ENCODE peak calls at places on chromosome 15, in ten cellular contexts. One of them, this sample, is unnamed.

GRCh38 chr15:84681822-84682221 is 23.8 kb upstream of the NMB start:
- DNase-seq in stimulated activated CD8-positive, alpha-beta memory T cell treated with anti-CD3 and anti-CD28 coated beads, Interleukin-7, amount 100 ng/mL, for 48 hours: no peak
- DNase-seq in effector memory CD8-positive, alpha-beta T cell: no peak
- DNase-seq in fibroblast of the aortic adventitia: no peak
- DNase-seq in stimulated activated CD4-positive, alpha-beta T cell treated with anti-CD3 and anti-CD28 coated beads, Interleukin-15, amount 100 ng/mL, for 48 hours: peak; percentile 26
- DNase-seq in Daoy: no peak
- DNase-seq in HepG2: no peak
- DNase-seq in HTR-8/SVneo: no peak
- DNase-seq in A549: no peak
- DNase-seq in COR-L47: no peak
- DNase-seq in this sample: no peak

GRCh38 chr15:87631093-87631492 is 625.4 kb downstream of the NTRK3 start:
- DNase-seq in stimulated activated CD8-positive, alpha-beta memory T cell treated with anti-CD3 and anti-CD28 coated beads, Interleukin-7, amount 100 ng/mL, for 48 hours: no peak
- DNase-seq in effector memory CD8-positive, alpha-beta T cell: no peak
- DNase-seq in fibroblast of the aortic adventitia: no peak
- DNase-seq in stimulated activated CD4-positive, alpha-beta T cell treated with anti-CD3 and anti-CD28 coated beads, Interleukin-15, amount 100 ng/mL, for 48 hours: no peak
- DNase-seq in Daoy: no peak
- DNase-seq in HepG2: no peak
- DNase-seq in HTR-8/SVneo: no peak
- DNase-seq in A549: no peak
- DNase-seq in COR-L47: no peak
- DNase-seq in this sample: no peak

GRCh38 chr15:60507596-60508424 is 28.9 kb upstream of the ICE2 start:
- DNase-seq in stimulated activated CD8-positive, alpha-beta memory T cell treated with anti-CD3 and anti-CD28 coated beads, Interleukin-7, amount 100 ng/mL, for 48 hours: no peak
- DNase-seq in effector memory CD8-positive, alpha-beta T cell: peak; percentile 46
- DNase-seq in fibroblast of the aortic adventitia: peak; percentile 84
- DNase-seq in stimulated activated CD4-positive, alpha-beta T cell treated with anti-CD3 and anti-CD28 coated beads, Interleukin-15, amount 100 ng/mL, for 48 hours: peak; percentile 40
- DNase-seq in Daoy: peak; percentile 61
- DNase-seq in HepG2: peak; percentile 43
- DNase-seq in HTR-8/SVneo: peak; percentile 56
- DNase-seq in A549: peak; percentile 75
- DNase-seq in COR-L47: peak; percentile 46
- DNase-seq in this sample: peak; percentile 79

GRCh38 chr15:42553549-42553948 is 4.9 kb downstream of the HAUS2 start:
- DNase-seq in stimulated activated CD8-positive, alpha-beta memory T cell treated with anti-CD3 and anti-CD28 coated beads, Interleukin-7, amount 100 ng/mL, for 48 hours: no peak
- DNase-seq in effector memory CD8-positive, alpha-beta T cell: no peak
- DNase-seq in fibroblast of the aortic adventitia: no peak
- DNase-seq in stimulated activated CD4-positive, alpha-beta T cell treated with anti-CD3 and anti-CD28 coated beads, Interleukin-15, amount 100 ng/mL, for 48 hours: no peak
- DNase-seq in Daoy: no peak
- DNase-seq in HepG2: no peak
- DNase-seq in HTR-8/SVneo: no peak
- DNase-seq in A549: no peak
- DNase-seq in COR-L47: no peak
- DNase-seq in this sample: no peak

GRCh38 chr15:100171411-100171810 is 170.4 kb downstream of the ADAMTS17 start:
- DNase-seq in stimulated activated CD8-positive, alpha-beta memory T cell treated with anti-CD3 and anti-CD28 coated beads, Interleukin-7, amount 100 ng/mL, for 48 hours: no peak
- DNase-seq in effector memory CD8-positive, alpha-beta T cell: no peak
- DNase-seq in fibroblast of the aortic adventitia: no peak
- DNase-seq in stimulated activated CD4-positive, alpha-beta T cell treated with anti-CD3 and anti-CD28 coated beads, Interleukin-15, amount 100 ng/mL, for 48 hours: no peak
- DNase-seq in Daoy: no peak
- DNase-seq in HepG2: no peak
- DNase-seq in HTR-8/SVneo: no peak
- DNase-seq in A549: no peak
- DNase-seq in COR-L47: no peak
- DNase-seq in this sample: no peak

GRCh38 chr15:63523306-63523990 is 19.1 kb downstream of the USP3 start:
- DNase-seq in stimulated activated CD8-positive, alpha-beta memory T cell treated with anti-CD3 and anti-CD28 coated beads, Interleukin-7, amount 100 ng/mL, for 48 hours: no peak
- DNase-seq in effector memory CD8-positive, alpha-beta T cell: no peak
- DNase-seq in fibroblast of the aortic adventitia: peak; percentile 43
- DNase-seq in stimulated activated CD4-positive, alpha-beta T cell treated with anti-CD3 and anti-CD28 coated beads, Interleukin-15, amount 100 ng/mL, for 48 hours: no peak
- DNase-seq in Daoy: no peak
- DNase-seq in HepG2: no peak
- DNase-seq in HTR-8/SVneo: no peak
- DNase-seq in A549: no peak
- DNase-seq in COR-L47: no peak
- DNase-seq in this sample: no peak

GRCh38 chr15:63362196-63362595 is 19.4 kb downstream of the CA12 start:
- DNase-seq in stimulated activated CD8-positive, alpha-beta memory T cell treated with anti-CD3 and anti-CD28 coated beads, Interleukin-7, amount 100 ng/mL, for 48 hours: no peak
- DNase-seq in effector memory CD8-positive, alpha-beta T cell: no peak
- DNase-seq in fibroblast of the aortic adventitia: peak; percentile 51
- DNase-seq in stimulated activated CD4-positive, alpha-beta T cell treated with anti-CD3 and anti-CD28 coated beads, Interleukin-15, amount 100 ng/mL, for 48 hours: no peak
- DNase-seq in Daoy: no peak
- DNase-seq in HepG2: no peak
- DNase-seq in HTR-8/SVneo: no peak
- DNase-seq in A549: no peak
- DNase-seq in COR-L47: peak; percentile 27
- DNase-seq in this sample: no peak

GRCh38 chr15:80958818-80959495 is 30.7 kb downstream of the MESD start:
- DNase-seq in stimulated activated CD8-positive, alpha-beta memory T cell treated with anti-CD3 and anti-CD28 coated beads, Interleukin-7, amount 100 ng/mL, for 48 hours: no peak
- DNase-seq in effector memory CD8-positive, alpha-beta T cell: no peak
- DNase-seq in fibroblast of the aortic adventitia: peak; percentile 29
- DNase-seq in stimulated activated CD4-positive, alpha-beta T cell treated with anti-CD3 and anti-CD28 coated beads, Interleukin-15, amount 100 ng/mL, for 48 hours: no peak
- DNase-seq in Daoy: no peak
- DNase-seq in HepG2: no peak
- DNase-seq in HTR-8/SVneo: no peak
- DNase-seq in A549: no peak
- DNase-seq in COR-L47: no peak
- DNase-seq in this sample: no peak

GRCh38 chr15:84659904-84660781 is 2.1 kb upstream of the NMB start:
- DNase-seq in stimulated activated CD8-positive, alpha-beta memory T cell treated with anti-CD3 and anti-CD28 coated beads, Interleukin-7, amount 100 ng/mL, for 48 hours: no peak
- DNase-seq in effector memory CD8-positive, alpha-beta T cell: no peak
- DNase-seq in fibroblast of the aortic adventitia: no peak
- DNase-seq in stimulated activated CD4-positive, alpha-beta T cell treated with anti-CD3 and anti-CD28 coated beads, Interleukin-15, amount 100 ng/mL, for 48 hours: no peak
- DNase-seq in Daoy: no peak
- DNase-seq in HepG2: no peak
- DNase-seq in HTR-8/SVneo: no peak
- DNase-seq in A549: no peak
- DNase-seq in COR-L47: no peak
- DNase-seq in this sample: peak; percentile 20

GRCh38 chr15:88917764-88918163 is 4.6 kb upstream of the MFGE8 start:
- DNase-seq in stimulated activated CD8-positive, alpha-beta memory T cell treated with anti-CD3 and anti-CD28 coated beads, Interleukin-7, amount 100 ng/mL, for 48 hours: no peak
- DNase-seq in effector memory CD8-positive, alpha-beta T cell: no peak
- DNase-seq in fibroblast of the aortic adventitia: no peak
- DNase-seq in stimulated activated CD4-positive, alpha-beta T cell treated with anti-CD3 and anti-CD28 coated beads, Interleukin-15, amount 100 ng/mL, for 48 hours: no peak
- DNase-seq in Daoy: no peak
- DNase-seq in HepG2: no peak
- DNase-seq in HTR-8/SVneo: no peak
- DNase-seq in A549: no peak
- DNase-seq in COR-L47: no peak
- DNase-seq in this sample: no peak

GRCh38 chr15:60721706-60722105 is 242.8 kb upstream of the ICE2 start:
- DNase-seq in stimulated activated CD8-positive, alpha-beta memory T cell treated with anti-CD3 and anti-CD28 coated beads, Interleukin-7, amount 100 ng/mL, for 48 hours: no peak
- DNase-seq in effector memory CD8-positive, alpha-beta T cell: no peak
- DNase-seq in fibroblast of the aortic adventitia: peak; percentile 17
- DNase-seq in stimulated activated CD4-positive, alpha-beta T cell treated with anti-CD3 and anti-CD28 coated beads, Interleukin-15, amount 100 ng/mL, for 48 hours: no peak
- DNase-seq in Daoy: peak; percentile 51
- DNase-seq in HepG2: no peak
- DNase-seq in HTR-8/SVneo: no peak
- DNase-seq in A549: no peak
- DNase-seq in COR-L47: no peak
- DNase-seq in this sample: no peak

GRCh38 chr15:59247364-59247763 is 40.7 kb downstream of the LDHAL6B start:
- DNase-seq in stimulated activated CD8-positive, alpha-beta memory T cell treated with anti-CD3 and anti-CD28 coated beads, Interleukin-7, amount 100 ng/mL, for 48 hours: no peak
- DNase-seq in effector memory CD8-positive, alpha-beta T cell: peak; percentile 46
- DNase-seq in fibroblast of the aortic adventitia: peak; percentile 87
- DNase-seq in stimulated activated CD4-positive, alpha-beta T cell treated with anti-CD3 and anti-CD28 coated beads, Interleukin-15, amount 100 ng/mL, for 48 hours: peak; percentile 34
- DNase-seq in Daoy: peak; percentile 53
- DNase-seq in HepG2: peak; percentile 74
- DNase-seq in HTR-8/SVneo: peak; percentile 70
- DNase-seq in A549: peak; percentile 73
- DNase-seq in COR-L47: peak; percentile 56
- DNase-seq in this sample: peak; percentile 50

GRCh38 chr15:92819312-92820232 is 80.6 kb upstream of the CHD2 start:
- DNase-seq in stimulated activated CD8-positive, alpha-beta memory T cell treated with anti-CD3 and anti-CD28 coated beads, Interleukin-7, amount 100 ng/mL, for 48 hours: no peak
- DNase-seq in effector memory CD8-positive, alpha-beta T cell: no peak
- DNase-seq in fibroblast of the aortic adventitia: no peak
- DNase-seq in stimulated activated CD4-positive, alpha-beta T cell treated with anti-CD3 and anti-CD28 coated beads, Interleukin-15, amount 100 ng/mL, for 48 hours: no peak
- DNase-seq in Daoy: no peak
- DNase-seq in HepG2: no peak
- DNase-seq in HTR-8/SVneo: no peak
- DNase-seq in A549: no peak
- DNase-seq in COR-L47: no peak
- DNase-seq in this sample: peak; percentile 75

GRCh38 chr15:70327328-70328136 is 229.8 kb upstream of the TLE3 start:
- DNase-seq in stimulated activated CD8-positive, alpha-beta memory T cell treated with anti-CD3 and anti-CD28 coated beads, Interleukin-7, amount 100 ng/mL, for 48 hours: no peak
- DNase-seq in effector memory CD8-positive, alpha-beta T cell: no peak
- DNase-seq in fibroblast of the aortic adventitia: peak; percentile 95
- DNase-seq in stimulated activated CD4-positive, alpha-beta T cell treated with anti-CD3 and anti-CD28 coated beads, Interleukin-15, amount 100 ng/mL, for 48 hours: no peak
- DNase-seq in Daoy: peak; percentile 51
- DNase-seq in HepG2: no peak
- DNase-seq in HTR-8/SVneo: peak; percentile 55
- DNase-seq in A549: no peak
- DNase-seq in COR-L47: no peak
- DNase-seq in this sample: peak; percentile 40

GRCh38 chr15:90674476-90674875 is 42.7 kb upstream of the BLM start:
- DNase-seq in stimulated activated CD8-positive, alpha-beta memory T cell treated with anti-CD3 and anti-CD28 coated beads, Interleukin-7, amount 100 ng/mL, for 48 hours: no peak
- DNase-seq in effector memory CD8-positive, alpha-beta T cell: no peak
- DNase-seq in fibroblast of the aortic adventitia: no peak
- DNase-seq in stimulated activated CD4-positive, alpha-beta T cell treated with anti-CD3 and anti-CD28 coated beads, Interleukin-15, amount 100 ng/mL, for 48 hours: no peak
- DNase-seq in Daoy: peak; percentile 59
- DNase-seq in HepG2: no peak
- DNase-seq in HTR-8/SVneo: no peak
- DNase-seq in A549: no peak
- DNase-seq in COR-L47: no peak
- DNase-seq in this sample: peak; percentile 55

GRCh38 chr15:27707216-27707710 is 391.9 kb downstream of the OCA2 start:
- DNase-seq in stimulated activated CD8-positive, alpha-beta memory T cell treated with anti-CD3 and anti-CD28 coated beads, Interleukin-7, amount 100 ng/mL, for 48 hours: no peak
- DNase-seq in effector memory CD8-positive, alpha-beta T cell: no peak
- DNase-seq in fibroblast of the aortic adventitia: no peak
- DNase-seq in stimulated activated CD4-positive, alpha-beta T cell treated with anti-CD3 and anti-CD28 coated beads, Interleukin-15, amount 100 ng/mL, for 48 hours: no peak
- DNase-seq in Daoy: no peak
- DNase-seq in HepG2: no peak
- DNase-seq in HTR-8/SVneo: no peak
- DNase-seq in A549: no peak
- DNase-seq in COR-L47: peak; percentile 31
- DNase-seq in this sample: peak; percentile 16

GRCh38 chr15:71189723-71190122 is 74.5 kb downstream of the THSD4 start:
- DNase-seq in stimulated activated CD8-positive, alpha-beta memory T cell treated with anti-CD3 and anti-CD28 coated beads, Interleukin-7, amount 100 ng/mL, for 48 hours: no peak
- DNase-seq in effector memory CD8-positive, alpha-beta T cell: no peak
- DNase-seq in fibroblast of the aortic adventitia: no peak
- DNase-seq in stimulated activated CD4-positive, alpha-beta T cell treated with anti-CD3 and anti-CD28 coated beads, Interleukin-15, amount 100 ng/mL, for 48 hours: no peak
- DNase-seq in Daoy: no peak
- DNase-seq in HepG2: no peak
- DNase-seq in HTR-8/SVneo: no peak
- DNase-seq in A549: no peak
- DNase-seq in COR-L47: no peak
- DNase-seq in this sample: no peak

GRCh38 chr15:27485265-27485664 is 514.3 kb downstream of the GABRG3 start:
- DNase-seq in stimulated activated CD8-positive, alpha-beta memory T cell treated with anti-CD3 and anti-CD28 coated beads, Interleukin-7, amount 100 ng/mL, for 48 hours: no peak
- DNase-seq in effector memory CD8-positive, alpha-beta T cell: no peak
- DNase-seq in fibroblast of the aortic adventitia: no peak
- DNase-seq in stimulated activated CD4-positive, alpha-beta T cell treated with anti-CD3 and anti-CD28 coated beads, Interleukin-15, amount 100 ng/mL, for 48 hours: no peak
- DNase-seq in Daoy: no peak
- DNase-seq in HepG2: no peak
- DNase-seq in HTR-8/SVneo: no peak
- DNase-seq in A549: no peak
- DNase-seq in COR-L47: no peak
- DNase-seq in this sample: no peak

GRCh38 chr15:63118854-63119253 is 2.8 kb upstream of the LACTB start:
- DNase-seq in stimulated activated CD8-positive, alpha-beta memory T cell treated with anti-CD3 and anti-CD28 coated beads, Interleukin-7, amount 100 ng/mL, for 48 hours: no peak
- DNase-seq in effector memory CD8-positive, alpha-beta T cell: no peak
- DNase-seq in fibroblast of the aortic adventitia: no peak
- DNase-seq in stimulated activated CD4-positive, alpha-beta T cell treated with anti-CD3 and anti-CD28 coated beads, Interleukin-15, amount 100 ng/mL, for 48 hours: no peak
- DNase-seq in Daoy: no peak
- DNase-seq in HepG2: peak; percentile 66
- DNase-seq in HTR-8/SVneo: no peak
- DNase-seq in A549: no peak
- DNase-seq in COR-L47: no peak
- DNase-seq in this sample: no peak

GRCh38 chr15:40694706-40695468 is at the start of gene RAD51:
- DNase-seq in stimulated activated CD8-positive, alpha-beta memory T cell treated with anti-CD3 and anti-CD28 coated beads, Interleukin-7, amount 100 ng/mL, for 48 hours: peak; percentile 84
- DNase-seq in effector memory CD8-positive, alpha-beta T cell: peak; percentile 91
- DNase-seq in fibroblast of the aortic adventitia: peak; percentile 94
- DNase-seq in stimulated activated CD4-positive, alpha-beta T cell treated with anti-CD3 and anti-CD28 coated beads, Interleukin-15, amount 100 ng/mL, for 48 hours: peak; percentile 90
- DNase-seq in Daoy: peak; percentile 96
- DNase-seq in HepG2: peak; percentile 89
- DNase-seq in HTR-8/SVneo: peak; percentile 88
- DNase-seq in A549: peak; percentile 83
- DNase-seq in COR-L47: peak; percentile 86
- DNase-seq in this sample: peak; percentile 95

GRCh38 chr15:44427756-44428724 is 611 bp downstream of the CTDSPL2 start:
- DNase-seq in stimulated activated CD8-positive, alpha-beta memory T cell treated with anti-CD3 and anti-CD28 coated beads, Interleukin-7, amount 100 ng/mL, for 48 hours: no peak
- DNase-seq in effector memory CD8-positive, alpha-beta T cell: no peak
- DNase-seq in fibroblast of the aortic adventitia: peak; percentile 6
- DNase-seq in stimulated activated CD4-positive, alpha-beta T cell treated with anti-CD3 and anti-CD28 coated beads, Interleukin-15, amount 100 ng/mL, for 48 hours: no peak
- DNase-seq in Daoy: peak; percentile 71
- DNase-seq in HepG2: peak; percentile 62
- DNase-seq in HTR-8/SVneo: no peak
- DNase-seq in A549: peak; percentile 15
- DNase-seq in COR-L47: peak; percentile 64
- DNase-seq in this sample: peak; percentile 85

GRCh38 chr15:59569477-59569876 is 42.1 kb upstream of the GCNT3 start:
- DNase-seq in stimulated activated CD8-positive, alpha-beta memory T cell treated with anti-CD3 and anti-CD28 coated beads, Interleukin-7, amount 100 ng/mL, for 48 hours: no peak
- DNase-seq in effector memory CD8-positive, alpha-beta T cell: no peak
- DNase-seq in fibroblast of the aortic adventitia: no peak
- DNase-seq in stimulated activated CD4-positive, alpha-beta T cell treated with anti-CD3 and anti-CD28 coated beads, Interleukin-15, amount 100 ng/mL, for 48 hours: no peak
- DNase-seq in Daoy: no peak
- DNase-seq in HepG2: no peak
- DNase-seq in HTR-8/SVneo: no peak
- DNase-seq in A549: no peak
- DNase-seq in COR-L47: no peak
- DNase-seq in this sample: no peak

GRCh38 chr15:67144609-67145306 is 79.4 kb downstream of the SMAD3 start:
- DNase-seq in stimulated activated CD8-positive, alpha-beta memory T cell treated with anti-CD3 and anti-CD28 coated beads, Interleukin-7, amount 100 ng/mL, for 48 hours: no peak
- DNase-seq in effector memory CD8-positive, alpha-beta T cell: no peak
- DNase-seq in fibroblast of the aortic adventitia: peak; percentile 90
- DNase-seq in stimulated activated CD4-positive, alpha-beta T cell treated with anti-CD3 and anti-CD28 coated beads, Interleukin-15, amount 100 ng/mL, for 48 hours: no peak
- DNase-seq in Daoy: peak; percentile 94
- DNase-seq in HepG2: no peak
- DNase-seq in HTR-8/SVneo: no peak
- DNase-seq in A549: no peak
- DNase-seq in COR-L47: no peak
- DNase-seq in this sample: peak; percentile 28

GRCh38 chr15:63057454-63058335 is 15.1 kb downstream of the TPM1 start:
- DNase-seq in stimulated activated CD8-positive, alpha-beta memory T cell treated with anti-CD3 and anti-CD28 coated beads, Interleukin-7, amount 100 ng/mL, for 48 hours: no peak
- DNase-seq in effector memory CD8-positive, alpha-beta T cell: no peak
- DNase-seq in fibroblast of the aortic adventitia: no peak
- DNase-seq in stimulated activated CD4-positive, alpha-beta T cell treated with anti-CD3 and anti-CD28 coated beads, Interleukin-15, amount 100 ng/mL, for 48 hours: no peak
- DNase-seq in Daoy: no peak
- DNase-seq in HepG2: no peak
- DNase-seq in HTR-8/SVneo: no peak
- DNase-seq in A549: no peak
- DNase-seq in COR-L47: no peak
- DNase-seq in this sample: no peak

GRCh38 chr15:81752974-81753373 is 292.8 kb downstream of the MEX3B start:
- DNase-seq in stimulated activated CD8-positive, alpha-beta memory T cell treated with anti-CD3 and anti-CD28 coated beads, Interleukin-7, amount 100 ng/mL, for 48 hours: no peak
- DNase-seq in effector memory CD8-positive, alpha-beta T cell: no peak
- DNase-seq in fibroblast of the aortic adventitia: no peak
- DNase-seq in stimulated activated CD4-positive, alpha-beta T cell treated with anti-CD3 and anti-CD28 coated beads, Interleukin-15, amount 100 ng/mL, for 48 hours: no peak
- DNase-seq in Daoy: no peak
- DNase-seq in HepG2: no peak
- DNase-seq in HTR-8/SVneo: no peak
- DNase-seq in A549: no peak
- DNase-seq in COR-L47: no peak
- DNase-seq in this sample: peak; percentile 36

GRCh38 chr15:98620020-98620419 is 28.3 kb upstream of the IGF1R start:
- DNase-seq in stimulated activated CD8-positive, alpha-beta memory T cell treated with anti-CD3 and anti-CD28 coated beads, Interleukin-7, amount 100 ng/mL, for 48 hours: no peak
- DNase-seq in effector memory CD8-positive, alpha-beta T cell: no peak
- DNase-seq in fibroblast of the aortic adventitia: no peak
- DNase-seq in stimulated activated CD4-positive, alpha-beta T cell treated with anti-CD3 and anti-CD28 coated beads, Interleukin-15, amount 100 ng/mL, for 48 hours: no peak
- DNase-seq in Daoy: no peak
- DNase-seq in HepG2: no peak
- DNase-seq in HTR-8/SVneo: no peak
- DNase-seq in A549: no peak
- DNase-seq in COR-L47: no peak
- DNase-seq in this sample: no peak

GRCh38 chr15:39506146-39506545 is 74.7 kb upstream of the THBS1 start:
- DNase-seq in stimulated activated CD8-positive, alpha-beta memory T cell treated with anti-CD3 and anti-CD28 coated beads, Interleukin-7, amount 100 ng/mL, for 48 hours: no peak
- DNase-seq in effector memory CD8-positive, alpha-beta T cell: no peak
- DNase-seq in fibroblast of the aortic adventitia: peak; percentile 83
- DNase-seq in stimulated activated CD4-positive, alpha-beta T cell treated with anti-CD3 and anti-CD28 coated beads, Interleukin-15, amount 100 ng/mL, for 48 hours: no peak
- DNase-seq in Daoy: no peak
- DNase-seq in HepG2: no peak
- DNase-seq in HTR-8/SVneo: no peak
- DNase-seq in A549: no peak
- DNase-seq in COR-L47: no peak
- DNase-seq in this sample: no peak

GRCh38 chr15:48806151-48806550 is 4.7 kb downstream of the CEP152 start:
- DNase-seq in stimulated activated CD8-positive, alpha-beta memory T cell treated with anti-CD3 and anti-CD28 coated beads, Interleukin-7, amount 100 ng/mL, for 48 hours: no peak
- DNase-seq in effector memory CD8-positive, alpha-beta T cell: no peak
- DNase-seq in fibroblast of the aortic adventitia: peak; percentile 49
- DNase-seq in stimulated activated CD4-positive, alpha-beta T cell treated with anti-CD3 and anti-CD28 coated beads, Interleukin-15, amount 100 ng/mL, for 48 hours: no peak
- DNase-seq in Daoy: peak; percentile 16
- DNase-seq in HepG2: no peak
- DNase-seq in HTR-8/SVneo: no peak
- DNase-seq in A549: no peak
- DNase-seq in COR-L47: no peak
- DNase-seq in this sample: peak; percentile 17